ENCODE peak calls at places on chromosomes 2 and 18, in nine cellular contexts. T, M, I, E, G, C, V, H and W are unnamed samples. For H3K36me3, the result is how much of the 10 kb centered on the place peaks cover.

GRCh38 chr2:235332240-235332890 is 161.5 kb upstream of the AGAP1 start:
- DNase-seq in T (no peak), M (no peak), I (no peak), E (no peak), G (no peak), C (no peak), V (no peak), H (no peak), W (no peak)

GRCh38 chr2:63594622-63595021 is 5.9 kb downstream of the MDH1 start:
- DNase-seq in T (no peak), M (no peak), I (no peak), E (no peak), G (no peak), C (no peak), V (no peak), H (no peak), W (no peak)

GRCh38 chr2:77566131-77566530 is 44.0 kb upstream of the LRRTM4 start:
- DNase-seq in T (no peak), M (no peak), I (no peak), E (peak), G (no peak), C (no peak), V (no peak), H (no peak), W (no peak)

GRCh38 chr2:236742936-236743622 is 173.5 kb downstream of the ACKR3 start:
- DNase-seq in T (no peak), M (no peak), I (peak), E (peak), G (no peak), C (no peak), V (no peak), H (no peak), W (peak)

GRCh38 chr2:11720752-11721151 is 25.7 kb upstream of the LPIN1 start:
- DNase-seq in T (no peak), M (no peak), I (no peak), E (no peak), G (no peak), C (no peak), V (no peak), H (no peak), W (no peak)

GRCh38 chr18:57447154-57447621 is 12.0 kb downstream of the ONECUT2 start:
- DNase-seq in T (no peak), M (no peak), I (peak), E (peak), G (peak), C (peak), V (no peak), H (no peak), W (peak)

GRCh38 chr18:63603772-63604171 is 16.6 kb downstream of the SERPINB13 start:
- DNase-seq in T (no peak), M (no peak), I (peak), E (no peak), G (peak), C (no peak), V (no peak), H (no peak), W (peak)

GRCh38 chr18:72762505-72763122 is 105.2 kb downstream of the NETO1 start:
- DNase-seq in T (peak), M (peak), I (peak), E (peak), G (peak), C (peak), V (no peak), H (no peak), W (peak)

GRCh38 chr2:42449163-42450087 is 44.4 kb downstream of the KCNG3 start:
- DNase-seq in T (no peak), M (no peak), I (no peak), E (no peak), G (no peak), C (no peak), V (no peak), H (no peak), W (no peak)

GRCh38 chr2:12486205-12487118 is 230.3 kb upstream of the TRIB2 start:
- DNase-seq in T (no peak), M (no peak), I (peak), E (peak), G (peak), C (no peak), V (no peak), H (no peak), W (no peak)

GRCh38 chr2:184199274-184199673 is 399.1 kb upstream of the ZNF804A start:
- DNase-seq in T (no peak), M (no peak), I (no peak), E (no peak), G (no peak), C (no peak), V (no peak), H (no peak), W (no peak)

GRCh38 chr18:37574113-37574512 is 8.5 kb upstream of the CELF4 start:
- DNase-seq in T (no peak), M (no peak), I (no peak), E (no peak), G (no peak), C (no peak), V (no peak), H (no peak), W (no peak)

GRCh38 chr2:214410918-214411554 is at the start of gene VWC2L:
- DNase-seq in T (peak), M (peak), I (peak), E (peak), G (peak), C (peak), V (peak), H (peak), W (peak)

GRCh38 chr2:88141952-88142351 is 14.1 kb upstream of the FABP1 start:
- DNase-seq in T (no peak), M (no peak), I (no peak), E (no peak), G (no peak), C (no peak), V (no peak), H (no peak), W (no peak)

GRCh38 chr2:790634-791245 is 113.5 kb upstream of the TMEM18 start:
- DNase-seq in T (no peak), M (no peak), I (no peak), E (no peak), G (no peak), C (no peak), V (no peak), H (no peak), W (no peak)

GRCh38 chr18:32349728-32350395 is 120.8 kb downstream of the GAREM1 start:
- DNase-seq in T (no peak), M (peak), I (peak), E (peak), G (peak), C (peak), V (peak), H (no peak), W (peak)

GRCh38 chr2:118046628-118047210 is 32.8 kb upstream of the CCDC93 start:
- DNase-seq in T (peak), M (peak), I (peak), E (peak), G (peak), C (peak), V (no peak), H (no peak), W (peak)

GRCh38 chr2:6863792-6864191 is 1.9 kb downstream of the CMPK2 start:
- DNase-seq in T (no peak), M (no peak), I (no peak), E (peak), G (peak), C (no peak), V (no peak), H (peak), W (no peak)

GRCh38 chr2:111225871-111226270 is 105.2 kb downstream of the BCL2L11 start:
- DNase-seq in T (no peak), M (no peak), I (no peak), E (no peak), G (no peak), C (no peak), V (no peak), H (no peak), W (no peak)

GRCh38 chr2:172465417-172466334 is 38.3 kb downstream of the ITGA6 start:
- DNase-seq in T (peak), M (no peak), I (peak), E (peak), G (peak), C (peak), V (peak), H (no peak), W (peak)

GRCh38 chr18:46366211-46366610 is 262.0 kb downstream of the HAUS1 start:
- DNase-seq in T (no peak), M (no peak), I (no peak), E (no peak), G (no peak), C (no peak), V (no peak), H (peak), W (no peak)

GRCh38 chr18:7272268-7273049 is 41.6 kb downstream of the LRRC30 start:
- DNase-seq in T (no peak), M (no peak), I (peak), E (peak), G (peak), C (peak), V (peak), H (peak), W (peak)

GRCh38 chr18:22282311-22283235 is 113.2 kb downstream of the GATA6 start:
- DNase-seq in T (no peak), M (peak), I (peak), E (peak), G (peak), C (peak), V (no peak), H (no peak), W (peak)

DNA sequence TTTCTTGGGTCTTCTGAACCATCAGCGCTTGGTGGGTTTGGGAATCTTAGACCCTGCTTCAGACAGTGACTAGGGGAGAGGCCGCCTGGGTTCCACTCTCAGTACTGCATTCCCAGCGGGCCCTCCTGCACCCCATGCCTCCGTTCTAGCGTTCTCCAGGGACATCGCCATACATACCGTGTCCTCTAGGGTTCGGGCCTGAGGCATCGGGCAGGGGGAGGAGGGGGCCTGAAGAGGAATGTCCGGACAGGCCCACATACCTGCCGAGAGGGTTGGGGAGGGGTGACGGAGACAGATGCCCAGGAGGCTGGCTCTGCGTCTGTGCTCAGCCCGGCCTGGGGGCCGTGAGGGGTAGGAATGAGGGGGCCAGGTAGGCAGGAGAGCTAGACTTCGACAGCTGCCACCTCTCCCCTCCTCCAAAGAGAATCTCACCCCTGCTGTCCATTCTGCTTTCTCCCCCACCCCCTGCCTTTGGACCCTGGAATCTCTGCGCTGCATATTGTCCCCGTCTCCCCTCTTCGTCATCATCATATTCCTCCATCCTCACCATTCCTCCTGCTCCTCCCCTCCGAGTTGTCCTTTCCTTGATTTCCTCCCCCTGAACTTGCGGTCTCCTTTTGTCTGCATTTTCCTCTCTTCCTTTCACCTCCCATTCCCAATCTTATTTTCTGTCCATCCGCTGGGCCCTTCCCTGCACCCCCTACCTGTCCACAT is 7.8 kb upstream of the WNT10A start:
- DNase-seq in T (no peak), M (no peak), I (no peak), E (no peak), G (no peak), C (no peak), V (no peak), H (no peak), W (no peak)
- H3K36me3 ChIP-seq in T (under half), M (under half), I (under half), E (under half), G (under half), C (under half), V (under half), H (under half), W (under half)

DNA sequence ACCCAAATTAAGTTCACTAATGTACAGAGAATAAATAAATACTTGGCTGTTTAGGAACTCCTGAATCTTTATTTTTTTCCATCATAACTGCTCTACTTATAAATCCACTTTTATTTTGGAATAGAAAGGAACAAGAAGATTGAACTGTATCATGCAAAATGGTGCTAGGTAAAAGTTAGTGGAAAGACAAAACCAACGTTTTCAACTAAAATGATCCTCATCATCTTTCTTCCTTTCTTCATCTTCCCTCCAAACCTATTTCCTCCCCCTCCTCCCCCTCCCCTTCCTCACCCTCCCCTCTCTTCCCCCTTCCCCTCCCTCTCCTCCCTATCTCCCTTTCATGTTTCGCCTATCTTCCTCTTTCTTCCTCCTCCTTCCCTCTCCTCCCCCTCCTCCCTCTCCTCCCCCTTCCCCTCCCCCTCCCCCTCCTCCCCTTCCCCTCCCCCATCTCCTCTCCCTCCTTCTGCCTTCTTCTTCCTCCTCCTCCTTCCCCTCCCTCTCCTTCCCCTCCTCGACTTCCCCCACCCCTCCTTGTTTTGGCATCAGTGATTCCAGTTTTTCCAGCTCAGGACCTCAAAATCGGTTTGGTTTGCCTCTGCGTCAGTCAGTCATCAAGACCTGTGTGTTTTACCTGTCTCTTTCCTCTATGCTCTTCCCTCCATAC is 5.1 kb downstream of the KLHL23 start:
- DNase-seq in T (no peak), M (no peak), I (no peak), E (no peak), G (no peak), C (no peak), V (no peak), H (no peak), W (no peak)
- H3K9ac ChIP-seq in T (no peak), M (no peak), I (no peak), E (no peak), G (no peak), C (no peak), V (no peak), H (no peak), W (no peak)

GRCh38 chr2:28377984-28378678 is 14.5 kb upstream of the FOSL2 start:
- DNase-seq in T (no peak), M (no peak), I (no peak), E (no peak), G (no peak), C (no peak), V (peak), H (no peak), W (no peak)

GRCh38 chr2:28380185-28380584 is 12.5 kb upstream of the FOSL2 start:
- DNase-seq in T (no peak), M (no peak), I (no peak), E (no peak), G (no peak), C (no peak), V (no peak), H (no peak), W (no peak)

GRCh38 chr2:28377201-28377816 is 15.3 kb upstream of the FOSL2 start:
- DNase-seq in T (peak), M (no peak), I (no peak), E (no peak), G (no peak), C (no peak), V (peak), H (no peak), W (no peak)

GRCh38 chr2:28381225-28382180 is 11.2 kb upstream of the FOSL2 start:
- DNase-seq in T (no peak), M (no peak), I (no peak), E (no peak), G (no peak), C (no peak), V (peak), H (no peak), W (no peak)

DNA sequence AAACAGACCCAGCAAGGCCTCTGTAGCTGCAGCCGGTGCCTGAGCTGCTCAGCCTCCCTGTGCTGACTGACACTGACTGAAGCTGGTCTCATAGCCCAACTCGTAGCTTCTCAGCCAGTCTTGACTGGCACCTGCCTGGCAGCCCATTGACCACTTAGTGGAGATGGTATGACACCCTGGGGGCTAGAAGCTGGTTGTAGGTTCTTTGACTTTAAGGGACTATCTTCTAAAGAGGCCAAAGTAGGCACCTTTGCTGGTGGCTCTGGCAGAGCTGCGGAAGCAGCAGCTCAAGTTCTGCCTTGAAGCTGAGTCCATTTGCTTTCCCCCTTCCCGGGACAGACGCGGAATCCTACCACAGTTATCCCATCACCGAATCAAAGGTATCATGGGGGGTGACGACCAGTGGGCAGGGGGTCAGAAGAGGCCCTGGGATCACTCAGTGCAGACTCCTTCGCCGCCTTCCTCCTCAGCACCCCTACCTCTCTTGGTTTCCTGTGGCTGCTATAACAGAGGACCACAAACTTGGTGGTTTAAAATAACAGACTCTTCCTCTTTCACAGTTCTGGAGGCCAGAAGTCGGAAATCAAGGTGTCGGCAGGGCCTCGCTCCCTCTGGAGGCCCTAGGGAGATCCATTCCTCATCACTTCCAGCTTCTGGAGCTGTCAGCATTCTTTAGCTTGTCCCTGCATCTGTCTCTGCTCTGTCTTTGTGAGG is 13.8 kb upstream of the FOSL2 start:
- DNase-seq in T (no peak), M (no peak), I (no peak), E (no peak), G (no peak), C (no peak), V (no peak), H (no peak), W (no peak)
- H3K4me3 ChIP-seq in T (no peak), M (no peak), I (no peak), E (no peak), G (no peak), C (no peak), V (no peak), H (no peak), W (no peak)

GRCh38 chr2:224881846-224882245 is 160.4 kb downstream of the DOCK10 start:
- DNase-seq in T (no peak), M (no peak), I (no peak), E (no peak), G (peak), C (no peak), V (no peak), H (no peak), W (no peak)
- H3K36me3 ChIP-seq in T (under half), M (under half), I (under half), E (under half), G (under half), C (under half), V (under half), H (under half), W (under half)

DNA sequence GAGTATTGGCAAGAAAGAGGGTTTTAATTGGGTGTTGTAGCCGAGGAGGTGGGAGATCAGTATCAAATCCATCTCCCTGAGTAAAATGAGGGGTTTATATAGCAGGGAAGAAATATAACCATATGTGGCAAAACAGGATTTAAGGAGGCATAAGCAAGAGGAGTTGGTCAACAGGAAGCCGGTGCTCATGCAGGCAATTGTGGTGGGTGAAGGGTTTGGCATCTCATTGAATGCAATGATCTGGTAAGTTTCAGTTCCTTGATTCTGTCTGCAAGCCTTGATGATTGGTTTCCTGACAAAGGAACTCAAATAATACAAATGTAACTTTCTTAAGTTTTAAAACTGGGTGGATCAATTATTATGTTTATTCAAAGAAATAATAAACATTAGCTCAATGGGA is 564.4 kb upstream of the LINC00305 start:
- DNase-seq in T (no peak), M (no peak), I (no peak), E (no peak), G (no peak), C (no peak), V (no peak), H (no peak), W (no peak)
- H3K9ac ChIP-seq in T (no peak), M (no peak), I (no peak), E (no peak), G (no peak), C (no peak), V (no peak), H (no peak), W (no peak)